ENCODE peak calls at places on chromosomes 12 and 14, in six cellular contexts. E is neural crest cell, A is fibroblast of mammary gland, Q is ovary, D is left ventricle myocardium inferior, K is right atrium auricular region. P is an unnamed sample.

GRCh38 chr14:92400579-92401444 is 77.8 kb downstream of the SLC24A4 start:
- DNase-seq in E (no peak), A (no peak), Q (no peak), D (no peak), K (no peak), P (no peak)

GRCh38 chr12:123453165-123453564 is 4.8 kb upstream of the SNRNP35 start:
- DNase-seq in E (no peak), A (no peak), Q (no peak), D (no peak), K (no peak), P (no peak)

GRCh38 chr14:105089746-105090492 is 24.7 kb upstream of the GPR132 start:
- DNase-seq in E (no peak), A (no peak), Q (peak), D (no peak), K (no peak), P (no peak)

GRCh38 chr14:69088523-69089445 is 64.1 kb downstream of the DCAF5 start:
- DNase-seq in E (no peak), A (peak), Q (no peak), D (no peak), K (no peak), P (peak)

GRCh38 chr12:75650989-75651695 is 139.7 kb upstream of the KRR1 start:
- DNase-seq in E (no peak), A (peak), Q (no peak), D (no peak), K (no peak), P (no peak)

GRCh38 chr14:54637829-54638446 is 71.0 kb downstream of the SAMD4A start:
- DNase-seq in E (no peak), A (peak), Q (no peak), D (no peak), K (no peak), P (peak)

GRCh38 chr14:106691601-106692291 is 1165.4 kb downstream of the TMEM121 start:
- DNase-seq in E (no peak), A (no peak), Q (peak), D (peak), K (no peak), P (no peak)

GRCh38 chr12:132319359-132319950 is 9.9 kb downstream of the GALNT9 start:
- DNase-seq in E (no peak), A (no peak), Q (no peak), D (no peak), K (no peak), P (no peak)

GRCh38 chr14:92651106-92651792 is 97.2 kb downstream of the LGMN start:
- DNase-seq in E (no peak), A (peak), Q (no peak), D (no peak), K (no peak), P (no peak)

GRCh38 chr12:80485222-80485987 is 41.4 kb downstream of the PTPRQ start:
- DNase-seq in E (no peak), A (no peak), Q (no peak), D (no peak), K (no peak), P (no peak)

GRCh38 chr12:30753233-30753632 is 1.5 kb downstream of the CAPRIN2 start:
- DNase-seq in E (peak), A (peak), Q (no peak), D (no peak), K (no peak), P (no peak)

GRCh38 chr12:111673503-111673902 is 12.3 kb downstream of the BRAP start:
- DNase-seq in E (no peak), A (peak), Q (no peak), D (no peak), K (no peak), P (peak)

GRCh38 chr12:127108360-127109215 is 1158.4 kb upstream of the TMEM132C start:
- DNase-seq in E (peak), A (peak), Q (peak), D (peak), K (no peak), P (peak)

GRCh38 chr14:51576112-51576420 is 75.6 kb upstream of the FRMD6 start:
- DNase-seq in E (no peak), A (peak), Q (no peak), D (no peak), K (no peak), P (no peak)

GRCh38 chr14:51653096-51653814 is 1.5 kb downstream of the FRMD6 start:
- DNase-seq in E (no peak), A (peak), Q (no peak), D (no peak), K (no peak), P (peak)

GRCh38 chr14:90383126-90383730 is 13.6 kb upstream of the CALM1 start:
- DNase-seq in E (peak), A (peak), Q (peak), D (peak), K (peak), P (peak)
- TF ChIP-seq CTCF in E (peak), A (no peak), Q (peak), D (peak), K (no peak), P (peak)

GRCh38 chr12:5912437-5913334 is 32.4 kb downstream of the ANO2 start:
- DNase-seq in E (peak), A (no peak), Q (no peak), D (no peak), K (no peak), P (no peak)
- TF ChIP-seq CTCF in E (peak), A (peak), Q (no peak), D (no peak), K (no peak), P (peak)

GRCh38 chr12:103751171-103751570 is 89.9 kb downstream of the NT5DC3 start:
- DNase-seq in E (no peak), A (no peak), Q (no peak), D (no peak), K (no peak), P (no peak)
- TF ChIP-seq CTCF in E (no peak), A (peak), Q (no peak), D (peak), K (no peak), P (peak)

DNA sequence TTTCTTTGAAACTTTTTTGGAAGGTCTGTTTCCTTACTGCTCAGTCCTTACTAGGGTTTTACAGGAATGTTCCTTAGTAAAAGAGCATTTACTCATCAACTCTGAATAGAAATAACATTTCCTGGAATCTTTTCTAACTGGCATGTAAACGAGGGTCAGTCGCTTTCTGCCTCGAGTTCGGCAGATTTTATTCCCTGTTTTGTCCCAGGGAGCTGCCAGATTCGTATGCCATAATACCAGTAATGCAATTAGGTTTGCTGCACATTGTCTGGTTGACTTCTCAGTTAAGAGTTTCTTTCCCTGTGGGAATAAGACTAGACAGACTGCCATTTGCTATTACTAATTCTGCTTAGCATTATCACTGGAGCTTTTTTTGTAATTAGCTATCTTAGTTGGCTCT is 91.9 kb downstream of the VRK1 start:
- DNase-seq in E (no peak), A (no peak), Q (no peak), D (no peak), K (no peak), P (no peak)
- TF ChIP-seq CTCF in E (no peak), A (no peak), Q (no peak), D (no peak), K (no peak), P (no peak)

DNA sequence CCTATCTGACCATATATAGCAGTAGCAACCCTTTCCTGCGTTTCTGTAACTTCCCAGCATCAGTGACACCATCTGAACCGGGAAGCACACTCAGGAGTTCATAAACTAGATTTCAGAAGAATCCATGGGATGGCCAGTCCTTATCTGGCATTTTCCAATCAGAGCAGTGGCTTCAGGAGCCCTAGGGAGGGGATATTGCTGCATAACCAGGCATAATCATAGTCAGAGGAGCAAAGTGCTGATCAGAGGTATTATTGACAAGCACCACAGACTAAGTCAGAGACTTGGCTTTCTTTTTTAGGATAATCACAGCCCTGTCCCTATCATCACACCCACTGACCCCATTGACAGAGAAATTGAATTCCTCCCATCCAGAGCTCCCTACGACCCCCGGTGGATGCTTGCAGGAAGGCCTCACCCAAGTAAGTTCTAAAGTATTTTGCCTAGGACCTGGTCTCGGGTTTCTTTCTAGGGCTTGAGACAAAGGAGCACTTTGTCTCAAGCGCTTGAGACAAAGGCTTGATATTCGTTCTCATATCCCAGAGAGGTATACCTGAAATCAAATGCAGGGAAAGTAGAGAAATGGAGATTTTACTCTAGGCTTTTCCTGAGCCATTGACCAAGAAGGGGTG is 55.1 kb downstream of the FOXN4 start:
- DNase-seq in E (no peak), A (no peak), Q (no peak), D (no peak), K (no peak), P (no peak)
- TF ChIP-seq CTCF in E (no peak), A (no peak), Q (no peak), D (no peak), K (no peak), P (no peak)

GRCh38 chr12:27009926-27010325 is 4.3 kb downstream of the TM7SF3 start:
- DNase-seq in E (no peak), A (no peak), Q (no peak), D (no peak), K (no peak), P (peak)
- TF ChIP-seq CTCF in E (no peak), A (no peak), Q (no peak), D (no peak), K (no peak), P (peak)